ENCODE peak calls at places on chromosome 1, in eight cellular contexts. U, P, B, V, S, Y, O and M are unnamed samples.

GRCh38 chr1:63134501-63135173 is 187.7 kb upstream of the FOXD3 start:
- DNase-seq in U (no peak), P (no peak), B (no peak), V (no peak), S (no peak), Y (no peak), O (no peak), M (no peak)

GRCh38 chr1:236156512-236157208 is 14.3 kb downstream of the GPR137B start:
- DNase-seq in U (peak; percentile 37), P (no peak), B (no peak), V (no peak), S (no peak), Y (no peak), O (no peak), M (no peak)

GRCh38 chr1:11681071-11681771 is at the start of gene MAD2L2:
- DNase-seq in U (peak; percentile 91), P (peak; percentile 70), B (peak; percentile 90), V (peak; percentile 92), S (peak; percentile 86), Y (peak; percentile 75), O (peak; percentile 80), M (peak; percentile 67)

GRCh38 chr1:8408151-8408839 is 90.4 kb downstream of the SLC45A1 start:
- DNase-seq in U (no peak), P (no peak), B (peak; percentile 76), V (peak; percentile 76), S (peak; percentile 91), Y (peak; percentile 84), O (no peak), M (no peak)

GRCh38 chr1:181050922-181051321 is 17.1 kb downstream of the MR1 start:
- DNase-seq in U (no peak), P (no peak), B (no peak), V (no peak), S (no peak), Y (no peak), O (no peak), M (no peak)

GRCh38 chr1:68624233-68624632 is 127.4 kb upstream of the DEPDC1 start:
- DNase-seq in U (no peak), P (no peak), B (no peak), V (no peak), S (no peak), Y (peak; percentile 28), O (no peak), M (no peak)

GRCh38 chr1:192461684-192462083 is 113.9 kb upstream of the RGS1 start:
- DNase-seq in U (no peak), P (no peak), B (no peak), V (no peak), S (no peak), Y (no peak), O (no peak), M (no peak)

GRCh38 chr1:42453386-42453785 is 2.4 kb downstream of the ZMYND12 start:
- DNase-seq in U (no peak), P (no peak), B (no peak), V (no peak), S (no peak), Y (no peak), O (no peak), M (no peak)

GRCh38 chr1:35642472-35642955 is 1.2 kb upstream of the PSMB2 start:
- DNase-seq in U (no peak), P (no peak), B (no peak), V (no peak), S (peak; percentile 14), Y (no peak), O (no peak), M (no peak)

GRCh38 chr1:53754484-53755312 is 15.7 kb upstream of the GLIS1 start:
- DNase-seq in U (no peak), P (no peak), B (no peak), V (no peak), S (peak; percentile 36), Y (peak; percentile 77), O (no peak), M (peak; percentile 39)

GRCh38 chr1:180415985-180416633 is 86.3 kb downstream of the ACBD6 start:
- DNase-seq in U (no peak), P (no peak), B (no peak), V (no peak), S (no peak), Y (peak; percentile 55), O (no peak), M (no peak)

GRCh38 chr1:157104598-157105293 is 5.1 kb upstream of the ETV3L start:
- DNase-seq in U (no peak), P (no peak), B (no peak), V (no peak), S (no peak), Y (peak; percentile 72), O (no peak), M (no peak)

GRCh38 chr1:175877939-175878730 is 134.7 kb upstream of the TNR start:
- DNase-seq in U (no peak), P (peak; percentile 49), B (no peak), V (peak; percentile 94), S (no peak), Y (no peak), O (no peak), M (no peak)

GRCh38 chr1:46767649-46768282 is 31.1 kb upstream of the CYP4B1 start:
- DNase-seq in U (no peak), P (no peak), B (no peak), V (no peak), S (no peak), Y (no peak), O (no peak), M (no peak)

GRCh38 chr1:95233321-95233736 is 681 bp upstream of the RWDD3 start:
- DNase-seq in U (no peak), P (no peak), B (peak; percentile 33), V (peak; percentile 69), S (peak; percentile 42), Y (peak; percentile 21), O (no peak), M (no peak)

GRCh38 chr1:160953030-160953429 is 1.6 kb downstream of the ITLN2 start:
- DNase-seq in U (no peak), P (no peak), B (no peak), V (no peak), S (no peak), Y (no peak), O (no peak), M (no peak)

GRCh38 chr1:39529901-39530535 is 38.6 kb downstream of the BMP8A start:
- DNase-seq in U (no peak), P (no peak), B (no peak), V (no peak), S (no peak), Y (no peak), O (no peak), M (no peak)

GRCh38 chr1:15885701-15886612 is 38.5 kb downstream of the SPEN start:
- DNase-seq in U (peak; percentile 27), P (peak; percentile 96), B (peak; percentile 97), V (peak; percentile 100), S (peak; percentile 97), Y (peak; percentile 86), O (peak; percentile 2), M (peak; percentile 70)
- TF ChIP-seq CTCF in U (no peak), P (peak; percentile 42), B (no peak), V (peak; percentile 23), S (peak; percentile 25), Y (peak; percentile 35), O (no peak), M (no peak)

DNA sequence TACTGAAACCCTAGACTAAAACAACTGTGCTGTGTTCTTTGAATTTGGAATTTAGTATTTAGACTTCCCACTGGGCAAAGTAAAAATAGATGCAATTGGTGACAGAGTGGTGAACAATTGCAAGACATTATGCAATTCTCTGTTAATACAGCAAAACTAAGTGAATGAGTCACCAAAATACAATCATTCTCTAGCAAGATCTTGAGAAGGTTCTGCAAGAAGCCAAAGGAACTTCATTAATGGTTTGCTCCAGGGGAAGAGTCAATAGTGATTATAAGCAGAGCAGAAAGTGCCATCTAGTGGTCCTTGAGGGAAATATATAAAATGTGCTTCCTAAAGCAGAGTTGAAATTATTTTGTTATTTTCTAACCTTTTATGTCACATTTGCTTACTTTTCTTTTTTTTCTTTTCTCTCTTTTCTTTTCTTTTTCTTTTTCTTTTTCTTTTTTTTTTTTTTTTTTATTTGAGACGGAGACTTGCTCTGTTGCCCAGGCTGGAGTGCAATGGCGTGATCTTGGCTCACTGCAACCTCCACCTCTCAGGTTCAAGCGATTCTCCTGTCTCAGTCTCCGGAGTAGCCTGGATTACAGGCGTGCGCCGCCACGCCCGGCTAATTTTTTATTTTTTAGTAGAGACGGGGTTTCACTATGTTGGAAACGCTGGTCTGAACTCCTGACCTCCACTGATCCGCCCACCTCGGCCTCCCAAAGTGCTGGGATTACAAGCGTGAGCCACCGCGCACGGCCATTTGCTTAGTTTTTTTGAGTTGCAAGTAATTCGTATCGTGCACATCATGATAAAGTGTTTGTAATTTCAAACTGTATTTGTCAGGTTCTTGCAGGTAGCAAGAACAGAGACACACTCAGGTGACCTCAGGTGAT is 99.2 kb downstream of the CTH start:
- DNase-seq in U (no peak), P (no peak), B (no peak), V (no peak), S (no peak), Y (peak; percentile 95), O (no peak), M (no peak)
- TF ChIP-seq CTCF in U (peak; percentile 83), P (peak; percentile 82), B (peak; percentile 70), V (peak; percentile 69), S (peak; percentile 69), Y (peak; percentile 83), O (peak; percentile 82), M (peak; percentile 86)

DNA sequence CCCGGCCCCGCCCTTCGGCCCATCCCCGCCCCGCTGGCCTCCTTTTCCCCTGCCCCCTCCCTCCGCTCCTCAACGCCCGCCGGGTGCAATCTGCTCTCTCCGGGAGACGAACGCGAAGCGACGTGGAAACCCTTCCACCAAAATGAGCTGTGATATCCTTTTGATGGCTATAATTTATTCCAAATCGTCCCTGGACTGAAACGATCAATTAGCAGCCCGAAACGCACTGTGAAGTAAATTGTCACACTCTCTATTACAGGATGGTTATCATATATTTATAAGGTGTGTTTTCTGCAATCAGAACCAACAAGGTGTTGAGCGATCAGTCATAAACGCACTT is 134.6 kb upstream of the BARHL2 start:
- DNase-seq in U (no peak), P (peak; percentile 49), B (no peak), V (no peak), S (no peak), Y (no peak), O (no peak), M (no peak)
- TF ChIP-seq CTCF in U (no peak), P (no peak), B (no peak), V (no peak), S (no peak), Y (no peak), O (peak; percentile 31), M (no peak)

DNA sequence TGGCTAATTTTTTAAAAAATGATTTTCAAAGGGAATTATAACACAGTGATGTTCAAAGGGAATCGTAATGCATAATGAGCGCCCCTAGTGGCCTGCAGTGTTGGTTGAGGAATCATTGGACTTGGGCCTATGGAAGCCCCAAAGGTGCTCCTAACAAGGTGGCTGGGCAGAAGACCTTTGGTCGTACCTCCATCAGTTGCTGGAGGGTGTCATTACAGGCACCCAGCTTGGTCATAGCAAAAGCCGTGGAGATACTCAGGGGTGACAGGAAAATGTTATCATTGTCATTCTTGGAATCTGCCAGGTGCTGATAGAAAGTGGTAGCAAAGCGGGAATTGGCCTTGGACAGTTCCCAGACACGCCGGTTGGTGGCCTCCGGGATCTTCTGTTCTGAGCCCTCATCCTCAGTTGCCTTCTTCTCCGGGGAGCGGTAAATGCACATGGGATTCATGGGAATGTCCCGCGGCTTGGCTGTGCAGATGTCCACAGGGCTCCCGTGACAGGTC is 2.7 kb downstream of the SERPINC1 start:
- DNase-seq in U (no peak), P (no peak), B (no peak), V (no peak), S (no peak), Y (peak; percentile 18), O (no peak), M (peak; percentile 8)
- TF ChIP-seq CTCF in U (peak; percentile 31), P (no peak), B (no peak), V (no peak), S (no peak), Y (peak; percentile 43), O (peak; percentile 39), M (peak; percentile 65)